ENCODE peak calls at places on chromosomes 3 and 15, in eight cellular contexts. I is A549, N is AG10803, Q is kidney epithelial cell, K is AG09309, B is OCI-LY7, A is ascending aorta, D is fibroblast of lung. V is an unnamed sample.

GRCh38 chr15:79978694-79979519 is 7.9 kb upstream of the BCL2A1 start:
- DNase-seq in N (peak), K (peak), D (peak), Q (no peak), A (no peak), B (peak), I (no peak), V (no peak)

GRCh38 chr3:98540346-98540745 is 8.6 kb downstream of the GPR15 start:
- DNase-seq in Q (no peak), D (no peak), B (peak), K (no peak), I (no peak), N (no peak), A (no peak), V (no peak)

GRCh38 chr3:180294282-180295027 is 257.7 kb upstream of the PEX5L start:
- DNase-seq in K (no peak), I (no peak), N (no peak), B (no peak), A (no peak), D (no peak), Q (no peak), V (no peak)

GRCh38 chr3:53478166-53478830 is 16.1 kb upstream of the CACNA1D start:
- DNase-seq in A (no peak), K (no peak), D (no peak), Q (peak), B (no peak), N (no peak), I (peak), V (peak)

GRCh38 chr3:110419096-110419495 is 652.5 kb upstream of the NECTIN3 start:
- DNase-seq in K (no peak), N (no peak), B (no peak), A (no peak), D (no peak), Q (no peak), I (peak), V (no peak)

GRCh38 chr3:159766563-159767185 is 222.0 kb upstream of the IL12A start:
- DNase-seq in I (peak), N (peak), D (peak), K (no peak), Q (no peak), A (peak), B (no peak), V (no peak)

GRCh38 chr15:91866971-91867372 is 13.5 kb downstream of the SLCO3A1 start:
- DNase-seq in B (no peak), K (no peak), D (peak), I (no peak), N (peak), Q (no peak), A (peak), V (no peak)

GRCh38 chr15:70033529-70034140 is 64.1 kb downstream of the TLE3 start:
- DNase-seq in Q (peak), K (peak), D (peak), B (no peak), N (peak), A (no peak), I (no peak), V (no peak)

GRCh38 chr15:92848852-92849598 is 51.1 kb upstream of the CHD2 start:
- DNase-seq in K (peak), A (no peak), B (peak), D (peak), N (peak), I (no peak), Q (no peak), V (no peak)

GRCh38 chr3:27568393-27568792 is 84.2 kb upstream of the SLC4A7 start:
- DNase-seq in N (peak), Q (no peak), A (peak), D (no peak), B (no peak), K (peak), I (no peak), V (no peak)

GRCh38 chr3:46524832-46525231 is 27.1 kb downstream of the RTP3 start:
- DNase-seq in N (no peak), B (no peak), A (no peak), Q (no peak), I (no peak), D (no peak), K (no peak), V (no peak)

GRCh38 chr15:41577863-41578735 is 19.1 kb downstream of the TYRO3 start:
- DNase-seq in B (no peak), A (no peak), D (no peak), N (no peak), I (no peak), K (no peak), Q (no peak), V (no peak)

GRCh38 chr3:31406901-31407300 is 125.8 kb upstream of the STT3B start:
- DNase-seq in A (no peak), K (no peak), Q (no peak), I (no peak), D (no peak), N (no peak), B (no peak), V (no peak)

GRCh38 chr3:149589332-149589731 is 68.5 kb downstream of the WWTR1 start:
- DNase-seq in I (no peak), N (peak), Q (no peak), K (no peak), D (peak), B (no peak), A (no peak), V (no peak)

GRCh38 chr3:79467721-79468120 is 300.1 kb downstream of the ROBO1 start:
- DNase-seq in B (no peak), N (no peak), D (peak), I (no peak), K (no peak), A (no peak), Q (peak), V (no peak)

GRCh38 chr15:51076142-51076897 is 18.4 kb downstream of the TNFAIP8L3 start:
- DNase-seq in Q (no peak), B (no peak), N (no peak), K (no peak), D (no peak), A (no peak), I (no peak), V (no peak)

GRCh38 chr3:22585504-22585903 is 617.6 kb upstream of the UBE2E2 start:
- DNase-seq in A (no peak), N (no peak), I (no peak), Q (peak), K (no peak), D (peak), B (no peak), V (peak)

GRCh38 chr3:112776000-112776399 is 70.7 kb downstream of the CD200R1L start:
- DNase-seq in I (peak), B (no peak), N (peak), D (no peak), A (no peak), K (no peak), Q (no peak), V (peak)

GRCh38 chr3:194245975-194246561 is 105.1 kb downstream of the CPN2 start:
- DNase-seq in K (no peak), D (no peak), B (no peak), I (no peak), A (no peak), N (no peak), Q (no peak), V (no peak)

GRCh38 chr15:71237456-71238188 is 122.4 kb downstream of the THSD4 start:
- DNase-seq in D (peak), Q (peak), B (no peak), A (no peak), K (peak), I (peak), N (peak), V (peak)

GRCh38 chr3:64686446-64686908 is 1.3 kb downstream of the ADAMTS9 start:
- DNase-seq in D (peak), I (peak), B (no peak), K (no peak), A (peak), Q (no peak), N (peak), V (no peak)

GRCh38 chr15:73940061-73940981 is 14.1 kb downstream of the LOXL1 start:
- DNase-seq in A (peak), K (no peak), B (no peak), N (peak), I (no peak), D (no peak), Q (no peak), V (no peak)

GRCh38 chr3:62379206-62379834 is 6.0 kb upstream of the FEZF2 start:
- DNase-seq in K (no peak), N (no peak), B (no peak), A (no peak), D (no peak), Q (no peak), I (no peak), V (no peak)

GRCh38 chr3:86785381-86785780 is 205.6 kb downstream of the VGLL3 start:
- DNase-seq in I (peak), D (peak), B (no peak), A (no peak), N (peak), K (peak), Q (no peak), V (no peak)
- TF ChIP-seq CTCF in I (peak), D (no peak), B (peak), A (peak), N (peak), K (peak), Q (peak), V (no peak)

DNA sequence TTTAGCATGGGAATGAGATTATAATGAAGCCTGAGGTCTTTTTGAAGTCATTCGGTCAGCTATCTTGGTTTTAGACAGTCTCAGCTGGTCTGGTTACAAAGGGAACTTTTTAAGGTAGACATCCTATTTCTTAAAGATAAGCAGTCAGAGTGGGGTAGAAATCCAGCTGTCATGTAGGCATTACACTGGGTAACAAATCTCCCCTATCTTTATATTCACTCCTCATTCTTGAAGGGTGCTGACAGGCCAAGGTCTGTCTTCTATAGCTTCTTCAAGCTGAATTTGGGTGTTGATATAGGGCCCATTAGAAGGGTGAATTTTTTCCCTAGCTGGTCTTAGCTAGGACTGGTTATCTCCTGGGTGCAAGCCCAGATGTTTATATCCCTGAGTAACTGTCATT is 21.2 kb upstream of the NDN start:
- DNase-seq in A (no peak), Q (no peak), B (no peak), D (no peak), K (no peak), N (no peak), I (no peak), V (no peak)
- H3K4me3 ChIP-seq in A (no peak), Q (no peak), B (no peak), D (no peak), K (no peak), N (no peak), I (no peak), V (no peak)

GRCh38 chr15:57444877-57445513 is 68.7 kb downstream of the CGNL1 start:
- DNase-seq in N (peak), K (no peak), B (no peak), I (no peak), A (no peak), Q (no peak), D (peak), V (no peak)

GRCh38 chr15:57445872-57446271 is 69.6 kb downstream of the CGNL1 start:
- DNase-seq in A (no peak), I (peak), Q (no peak), K (no peak), N (no peak), D (peak), B (no peak), V (no peak)

GRCh38 chr15:57440799-57441198 is 64.5 kb downstream of the CGNL1 start:
- DNase-seq in A (no peak), I (no peak), Q (peak), D (peak), N (peak), K (peak), B (no peak), V (peak)

GRCh38 chr15:57442371-57442770 is 66.1 kb downstream of the CGNL1 start:
- DNase-seq in N (no peak), B (no peak), Q (no peak), K (no peak), D (no peak), I (no peak), A (no peak), V (no peak)

GRCh38 chr15:57443486-57443885 is 67.2 kb downstream of the CGNL1 start:
- DNase-seq in Q (no peak), I (no peak), N (no peak), B (no peak), D (no peak), K (no peak), A (no peak), V (no peak)
- TF ChIP-seq CTCF in Q (no peak), I (no peak), N (no peak), B (no peak), D (no peak), K (no peak), A (no peak), V (no peak)

DNA sequence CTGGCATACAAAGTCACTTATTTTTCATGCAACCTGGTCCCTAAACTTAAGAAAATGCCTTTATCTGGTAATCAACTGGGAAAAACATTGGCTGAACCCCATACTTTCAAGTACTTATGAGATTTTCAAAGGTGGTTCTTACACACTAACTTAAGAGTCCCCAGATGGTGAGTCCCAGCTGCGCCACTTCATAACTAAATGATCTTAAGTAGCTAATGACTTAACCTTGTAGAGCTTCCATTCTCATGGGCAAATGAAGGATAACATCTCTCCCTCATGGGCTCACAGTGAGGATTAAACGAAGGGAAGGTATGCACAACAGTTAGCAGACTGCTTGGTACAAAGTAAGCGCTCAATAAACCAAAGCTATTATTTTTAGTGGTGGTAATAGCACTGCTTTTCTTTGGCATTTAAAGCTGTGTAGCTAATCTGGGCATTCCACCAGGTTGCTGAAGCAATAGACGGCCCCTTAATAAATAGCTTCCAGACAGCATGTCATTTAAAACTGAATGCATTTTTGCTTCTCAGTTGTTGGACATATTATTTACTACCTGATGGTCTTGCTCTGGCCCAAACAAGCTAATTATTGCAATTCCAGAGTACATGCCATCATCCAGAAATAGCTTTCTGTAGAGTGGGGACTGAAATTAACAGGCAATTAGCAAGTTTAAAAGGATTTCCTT is 55.4 kb downstream of the LIPC start:
- DNase-seq in D (no peak), B (no peak), A (no peak), N (peak), Q (no peak), I (no peak), K (no peak), V (no peak)
- H3K4me3 ChIP-seq in D (no peak), B (no peak), A (no peak), N (no peak), Q (no peak), I (no peak), K (no peak), V (no peak)